ENCODE peak calls at places on chromosomes 7 and 10, in seven cellular contexts. P is H9, T is neuronal stem cell, C is IMR-90, V is mesendoderm, R is trophoblast cell, U is H1. O is an unnamed sample.
A peak's percentile ranks its signal among the peaks of the same experiment; 100 is the strongest.

GRCh38 chr7:147182859-147183258 is 1066.3 kb downstream of the CNTNAP2 start:
- DNase-seq in R (no peak), C (peak; percentile 10), U (no peak), P (no peak), V (no peak), T (no peak), O (no peak)

GRCh38 chr10:107865691-107866090 is 701.2 kb upstream of the SORCS1 start:
- DNase-seq in P (no peak), U (no peak), V (peak; percentile 21), T (no peak), R (no peak), C (no peak), O (no peak)

GRCh38 chr10:113610636-113611601 is 52.9 kb downstream of the NRAP start:
- DNase-seq in V (peak; percentile 49), U (peak; percentile 64), T (no peak), R (no peak), P (peak; percentile 62), C (no peak), O (no peak)

GRCh38 chr10:91596821-91597396 is 36.0 kb downstream of the PPP1R3C start:
- DNase-seq in T (no peak), U (no peak), R (no peak), V (no peak), P (no peak), C (peak; percentile 85), O (peak; percentile 74)

GRCh38 chr7:158956805-158957506 is 100.6 kb downstream of the DYNC2I1 start:
- DNase-seq in R (no peak), U (no peak), T (no peak), V (no peak), P (no peak), C (no peak), O (no peak)

GRCh38 chr10:24974978-24975377 is 22.6 kb upstream of the PRTFDC1 start:
- DNase-seq in C (peak; percentile 74), R (peak; percentile 85), P (no peak), V (no peak), U (no peak), T (no peak), O (peak; percentile 56)

GRCh38 chr7:142513221-142513955 is 235.9 kb upstream of the PRSS1 start:
- DNase-seq in C (no peak), U (peak; percentile 6), V (no peak), R (peak; percentile 86), T (no peak), P (no peak), O (no peak)

GRCh38 chr7:70893985-70894722 is 237.8 kb upstream of the GALNT17 start:
- DNase-seq in V (peak; percentile 75), U (no peak), C (no peak), T (no peak), R (no peak), P (peak; percentile 80), O (no peak)

GRCh38 chr7:136693166-136694119 is 175.0 kb upstream of the CHRM2 start:
- DNase-seq in P (no peak), R (no peak), V (no peak), T (no peak), U (no peak), C (no peak), O (no peak)

GRCh38 chr10:21534611-21535493 is 820 bp downstream of the MLLT10 start:
- DNase-seq in C (peak; percentile 45), P (peak; percentile 73), U (peak; percentile 72), T (no peak), V (peak; percentile 87), R (peak; percentile 66), O (peak; percentile 80)

GRCh38 chr7:44073664-44074348 is 8.4 kb upstream of the PGAM2 start:
- DNase-seq in T (no peak), C (peak; percentile 66), V (peak; percentile 68), R (peak; percentile 90), U (no peak), P (peak; percentile 88), O (no peak)

GRCh38 chr10:73887038-73888015 is 13.0 kb upstream of the CAMK2G start:
- DNase-seq in T (no peak), R (no peak), C (peak; percentile 86), U (no peak), P (no peak), V (peak; percentile 65), O (peak; percentile 84)

GRCh38 chr10:29714096-29714874 is 79.5 kb upstream of the SVIL start:
- DNase-seq in C (peak; percentile 93), P (no peak), T (no peak), U (no peak), R (peak; percentile 36), V (no peak), O (peak; percentile 93)

GRCh38 chr7:43767311-43767710 is 8.8 kb downstream of the BLVRA start:
- DNase-seq in R (no peak), T (no peak), U (no peak), V (no peak), C (no peak), P (no peak), O (no peak)

GRCh38 chr7:98399462-98399861 is 1.4 kb downstream of the BAIAP2L1 start:
- DNase-seq in R (no peak), C (peak; percentile 43), P (no peak), V (no peak), T (no peak), U (no peak), O (peak; percentile 38)

GRCh38 chr7:101956130-101956529 is 138.7 kb downstream of the CUX1 start:
- DNase-seq in V (no peak), P (no peak), R (no peak), T (no peak), C (no peak), U (no peak), O (no peak)

GRCh38 chr7:23299770-23300300 is 696 bp downstream of the MALSU1 start:
- DNase-seq in C (peak; percentile 35), R (no peak), V (peak; percentile 53), T (no peak), P (no peak), U (no peak), O (peak; percentile 47)

GRCh38 chr7:130695840-130696239 is 9.5 kb upstream of the TSGA13 start:
- DNase-seq in C (peak; percentile 45), R (no peak), V (peak; percentile 46), U (no peak), P (no peak), T (peak; percentile 6), O (peak; percentile 60)

GRCh38 chr10:133457100-133457841 is 3.5 kb downstream of the SCART1 start:
- DNase-seq in U (no peak), P (no peak), T (no peak), V (no peak), C (no peak), R (no peak), O (no peak)

GRCh38 chr10:44977287-44978212 is 1.1 kb downstream of the DEPP1 start:
- DNase-seq in V (no peak), P (no peak), C (no peak), R (no peak), T (no peak), U (no peak), O (no peak)

GRCh38 chr7:924541-925231 is 29.8 kb downstream of the ADAP1 start:
- DNase-seq in R (no peak), C (peak; percentile 12), P (no peak), T (no peak), V (no peak), U (no peak), O (no peak)

GRCh38 chr10:90047243-90047729 is 345.9 kb downstream of the KIF20B start:
- DNase-seq in C (no peak), P (no peak), V (no peak), R (no peak), T (no peak), U (no peak), O (no peak)

GRCh38 chr7:141158562-141158961 is 84.7 kb downstream of the TMEM178B start:
- DNase-seq in V (peak; percentile 82), C (peak; percentile 94), P (peak; percentile 50), R (peak; percentile 66), T (no peak), U (no peak), O (peak; percentile 86)

GRCh38 chr7:113561446-113561845 is 357.4 kb downstream of the PPP1R3A start:
- DNase-seq in C (peak; percentile 21), P (no peak), R (peak; percentile 7), V (no peak), T (no peak), U (no peak), O (no peak)

GRCh38 chr7:468141-468540 is 51.5 kb downstream of the PDGFA start:
- DNase-seq in P (no peak), C (no peak), R (no peak), U (no peak), T (no peak), V (no peak), O (no peak)

GRCh38 chr7:89029864-89030263 is 234.3 kb upstream of the TEX47 start:
- DNase-seq in C (no peak), T (no peak), U (no peak), P (no peak), R (no peak), V (no peak), O (no peak)

GRCh38 chr7:66748791-66749190 is 8.3 kb downstream of the RABGEF1 start:
- DNase-seq in R (no peak), P (no peak), U (no peak), C (no peak), V (no peak), T (no peak), O (no peak)

GRCh38 chr7:33733865-33734650 is 171.3 kb upstream of the BMPER start:
- DNase-seq in V (peak; percentile 63), U (no peak), P (no peak), T (no peak), R (no peak), C (no peak), O (no peak)
- H2AK5ac ChIP-seq in V (peak overlapping the region; percentile 43), U (no peak overlapping the region), P (no peak overlapping the region), T (no peak overlapping the region), R (no peak overlapping the region), C (no peak overlapping the region), O (no peak overlapping the region)

DNA sequence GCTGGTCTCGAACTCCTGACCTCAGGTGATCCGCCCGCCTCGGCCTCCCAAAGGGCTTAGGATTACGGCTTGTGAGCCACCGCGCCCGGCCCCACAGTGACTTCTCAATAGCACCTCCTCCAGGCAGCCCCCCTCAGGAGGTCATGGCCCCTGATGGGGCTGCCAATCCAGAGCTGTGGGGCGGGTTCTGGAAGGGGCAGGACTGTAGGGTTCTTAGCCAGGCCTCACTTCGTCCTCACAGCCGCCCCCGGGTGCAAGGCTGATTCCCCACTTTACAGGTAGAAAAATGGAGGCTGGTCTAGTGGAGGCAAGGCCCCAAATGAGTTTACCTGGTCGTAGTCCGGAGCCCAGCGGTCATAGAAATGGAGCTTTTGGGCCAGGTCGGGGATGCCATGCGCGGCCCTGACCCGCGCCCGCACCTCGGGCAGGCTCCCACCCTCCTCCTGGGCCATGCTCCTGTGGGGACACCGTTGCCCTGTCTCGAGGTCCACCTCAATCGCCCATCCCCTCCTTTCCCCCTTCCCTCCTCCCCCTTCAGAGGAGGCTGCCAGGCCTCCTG is 548 bp downstream of the METTL27 start:
- DNase-seq in T (no peak), P (peak; percentile 86), V (peak; percentile 64), U (peak; percentile 71), C (no peak), R (no peak), O (no peak)
- H2AK5ac ChIP-seq in T (peak overlapping the region; percentile 84), P (no peak overlapping the region), V (no peak overlapping the region), U (no peak overlapping the region), C (peak overlapping the region; percentile 60), R (peak overlapping the region; percentile 28), O (peak overlapping the region; percentile 85)

GRCh38 chr7:26117970-26118369 is 34.0 kb upstream of the NFE2L3 start:
- DNase-seq in V (no peak), U (no peak), T (no peak), P (no peak), R (no peak), C (no peak), O (no peak)
- H2AK5ac ChIP-seq in V (no peak overlapping the region), U (no peak overlapping the region), T (no peak overlapping the region), P (no peak overlapping the region), R (no peak overlapping the region), C (no peak overlapping the region), O (no peak overlapping the region)

GRCh38 chr10:110962443-110962842 is 43.0 kb downstream of the SHOC2 start:
- DNase-seq in U (no peak), C (no peak), T (no peak), V (no peak), R (no peak), P (no peak), O (no peak)
- H2AK5ac ChIP-seq in U (no peak overlapping the region), C (no peak overlapping the region), T (no peak overlapping the region), V (no peak overlapping the region), R (no peak overlapping the region), P (no peak overlapping the region), O (no peak overlapping the region)

O was measured in mesenchymal stem cell.